ENCODE peak calls at places on chromosomes 6 and 20, in ten cellular contexts. M is left ventricle myocardium inferior; E is H1; J is aorta; Z is A549; V is GM23338; K is pancreas; P is lower lobe of right lung; S is adrenal gland; F is CD8-positive, alpha-beta memory T cell. H is an unnamed sample.
A peak's percentile ranks its signal among the peaks of the same experiment; 100 is the strongest.

GRCh38 chr6:444653-445275 is 53.2 kb downstream of the IRF4 start:
- DNase-seq in F (peak; percentile 67), Z (no peak), M (no peak), J (no peak), P (no peak), K (no peak), V (no peak), E (no peak), S (no peak), H (no peak)

GRCh38 chr20:46709055-46709458 is 392 bp upstream of the SLC2A10 start:
- DNase-seq in V (peak; percentile 40), S (no peak), J (no peak), Z (no peak), F (no peak), E (no peak), P (no peak), M (no peak), K (no peak), H (no peak)

GRCh38 chr20:21505161-21505809 is 8.6 kb downstream of the NKX2-2 start:
- DNase-seq in J (peak; percentile 68), K (peak; percentile 88), V (peak; percentile 90), Z (peak; percentile 83), E (peak; percentile 100), P (peak; percentile 85), M (peak; percentile 48), S (peak; percentile 74), F (peak; percentile 76), H (peak; percentile 55)

GRCh38 chr20:57038608-57039440 is 227.6 kb downstream of the BMP7 start:
- DNase-seq in Z (no peak), P (no peak), M (no peak), V (no peak), S (no peak), E (no peak), J (no peak), K (no peak), F (no peak), H (no peak)

GRCh38 chr20:39112196-39112743 is 150.1 kb downstream of the DHX35 start:
- DNase-seq in J (no peak), V (peak; percentile 89), F (no peak), E (peak; percentile 73), Z (peak; percentile 88), K (no peak), M (no peak), S (peak; percentile 75), P (no peak), H (peak; percentile 4)

GRCh38 chr6:133241901-133242760 is 974 bp downstream of the EYA4 start:
- DNase-seq in V (peak; percentile 49), E (no peak), M (peak; percentile 19), P (no peak), S (no peak), Z (no peak), K (peak; percentile 68), J (no peak), F (no peak), H (peak; percentile 35)

GRCh38 chr20:431012-431904 is 23.2 kb downstream of the RBCK1 start:
- DNase-seq in K (peak; percentile 82), S (peak; percentile 81), F (no peak), M (peak; percentile 50), Z (peak; percentile 94), E (no peak), V (peak; percentile 83), J (peak; percentile 74), P (no peak), H (peak; percentile 30)

GRCh38 chr6:53691252-53691651 is 25.7 kb upstream of the KLHL31 start:
- DNase-seq in P (no peak), E (no peak), F (no peak), V (no peak), J (no peak), M (no peak), K (no peak), S (no peak), Z (no peak), H (no peak)

GRCh38 chr6:153787341-153787606 is 251.8 kb upstream of the OPRM1 start:
- DNase-seq in V (no peak), F (no peak), J (no peak), M (no peak), P (no peak), S (no peak), E (no peak), K (no peak), Z (no peak), H (no peak)

GRCh38 chr6:111724505-111724904 is 118.8 kb upstream of the TRAF3IP2 start:
- DNase-seq in S (no peak), V (no peak), P (no peak), E (no peak), M (no peak), F (no peak), K (no peak), Z (no peak), J (no peak), H (no peak)

GRCh38 chr20:44678990-44679611 is 27.6 kb upstream of the ADA start:
- DNase-seq in J (no peak), S (no peak), E (no peak), M (no peak), K (no peak), F (no peak), Z (no peak), V (no peak), P (no peak), H (no peak)
- H3K27ac ChIP-seq in J (no peak overlapping the region), S (no peak overlapping the region), E (no peak overlapping the region), M (no peak overlapping the region), K (no peak overlapping the region), F (no peak overlapping the region), Z (peak overlapping the region; percentile 85), V (no peak overlapping the region), P (no peak overlapping the region), H (no peak overlapping the region)

GRCh38 chr6:89950879-89951391 is 56.7 kb downstream of the GJA10 start:
- DNase-seq in E (no peak), Z (no peak), V (no peak), F (no peak), J (no peak), M (no peak), P (no peak), K (no peak), S (no peak), H (peak; percentile 32)

GRCh38 chr6:89952361-89952680 is 58.1 kb downstream of the GJA10 start:
- DNase-seq in E (no peak), P (no peak), V (no peak), F (no peak), S (no peak), J (no peak), K (no peak), Z (no peak), M (no peak), H (no peak)

GRCh38 chr6:89952696-89953095 is 58.4 kb downstream of the GJA10 start:
- DNase-seq in V (no peak), F (peak; percentile 83), M (no peak), P (no peak), Z (no peak), J (no peak), K (no peak), E (no peak), S (no peak), H (peak; percentile 86)

GRCh38 chr6:89950446-89950845 is 56.2 kb downstream of the GJA10 start:
- DNase-seq in S (no peak), E (no peak), M (no peak), J (no peak), F (no peak), Z (no peak), V (no peak), K (peak; percentile 54), P (no peak), H (no peak)

DNA sequence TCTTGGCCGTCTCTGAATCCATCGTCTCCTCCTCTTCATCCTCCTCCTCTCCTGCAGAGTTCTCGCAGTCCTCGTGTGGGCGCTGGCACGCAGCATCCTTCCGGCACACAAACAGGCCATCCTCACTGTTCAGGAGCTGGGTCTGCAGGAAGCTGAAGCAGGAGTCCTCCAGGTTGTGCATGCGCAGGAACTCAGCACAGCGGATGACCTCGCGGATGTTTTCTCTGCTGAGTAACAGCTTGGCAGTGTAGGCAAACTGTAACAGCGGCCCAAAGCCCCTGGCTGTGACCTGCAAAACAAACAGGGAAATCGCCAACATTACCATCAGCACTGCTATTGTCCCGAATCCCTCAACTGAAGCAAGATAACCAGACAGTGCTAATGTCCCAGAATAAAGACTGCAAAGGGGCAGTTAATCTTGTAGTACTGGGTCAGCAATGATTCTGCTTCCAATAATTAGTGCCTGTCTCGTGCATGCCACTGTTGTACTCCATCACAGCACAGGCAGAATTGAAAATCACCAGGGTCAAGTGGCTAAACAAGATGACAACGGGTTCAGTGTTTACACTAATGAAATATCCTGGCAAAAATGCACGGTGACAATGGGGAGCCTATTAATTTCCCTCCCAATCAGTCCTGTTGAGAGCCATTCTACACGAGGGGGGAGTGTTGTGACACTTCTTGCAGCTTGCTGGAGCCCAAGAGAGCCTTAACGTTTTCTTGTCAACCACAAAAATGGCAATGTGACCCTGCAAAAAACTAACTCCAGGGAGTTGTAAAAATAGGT is 57.5 kb downstream of the GJA10 start:
- DNase-seq in K (no peak), P (no peak), J (no peak), E (no peak), V (peak; percentile 59), M (no peak), F (no peak), Z (no peak), S (peak; percentile 78), H (no peak)
- H3K27ac ChIP-seq in K (no peak overlapping the region), P (no peak overlapping the region), J (no peak overlapping the region), E (no peak overlapping the region), V (no peak overlapping the region), M (no peak overlapping the region), F (peak overlapping the region; percentile 8), Z (no peak overlapping the region), S (no peak overlapping the region), H (no peak overlapping the region)

GRCh38 chr20:58459058-58459743 is 56.0 kb downstream of the APCDD1L start:
- DNase-seq in F (no peak), J (no peak), M (no peak), P (no peak), Z (no peak), V (no peak), S (no peak), K (no peak), E (no peak), H (no peak)

GRCh38 chr20:58457083-58457680 is 58.0 kb downstream of the APCDD1L start:
- DNase-seq in S (no peak), V (no peak), J (no peak), M (no peak), P (no peak), K (no peak), E (no peak), F (no peak), Z (no peak), H (no peak)

GRCh38 chr20:58461104-58461503 is 54.1 kb downstream of the APCDD1L start:
- DNase-seq in S (no peak), F (no peak), E (no peak), M (no peak), P (no peak), K (no peak), V (no peak), Z (no peak), J (no peak), H (no peak)

GRCh38 chr20:58461899-58462298 is 53.3 kb downstream of the APCDD1L start:
- DNase-seq in S (no peak), K (no peak), E (no peak), J (no peak), V (no peak), F (no peak), Z (no peak), M (no peak), P (no peak), H (peak; percentile 95)

GRCh38 chr20:58458342-58459057 is 56.7 kb downstream of the APCDD1L start:
- DNase-seq in V (no peak), Z (no peak), P (no peak), E (no peak), K (no peak), J (no peak), F (no peak), S (no peak), M (no peak), H (peak; percentile 27)
- H3K27ac ChIP-seq in V (no peak overlapping the region), Z (no peak overlapping the region), P (no peak overlapping the region), E (no peak overlapping the region), K (no peak overlapping the region), J (no peak overlapping the region), F (no peak overlapping the region), S (no peak overlapping the region), M (no peak overlapping the region), H (no peak overlapping the region)

GRCh38 chr6:32952817-32953739 is at the start of gene HLA-DMA:
- DNase-seq in P (peak; percentile 92), E (peak; percentile 82), J (peak; percentile 93), S (peak; percentile 96), V (peak; percentile 96), K (peak; percentile 89), F (peak; percentile 84), Z (peak; percentile 49), M (peak; percentile 74), H (peak; percentile 94)
- H3K27ac ChIP-seq in P (peak within 1 kb of the TSS; percentile 91), E (no peak within 1 kb of the TSS), J (no peak within 1 kb of the TSS), S (peak within 1 kb of the TSS; percentile 46), V (no peak within 1 kb of the TSS), K (peak within 1 kb of the TSS; percentile 85), F (no peak within 1 kb of the TSS), Z (no peak within 1 kb of the TSS), M (peak within 1 kb of the TSS; percentile 86), H (no peak within 1 kb of the TSS)